ENCODE peak calls at places on chromosome 19, in ten cellular contexts. M is H9, F is HFFc6, I is hepatocyte, Q is A549, U is IMR-90, Z is adrenal gland, H is brain microvascular endothelial cell, W is lower leg skin, G is Calu3. K is an unnamed sample.

GRCh38 chr19:18996796-18997394 is 36.4 kb downstream of the SUGP2 start:
- DNase-seq in M (no peak), F (no peak), I (no peak), Q (no peak), U (no peak), Z (no peak), H (no peak), W (no peak), G (no peak), K (no peak)

GRCh38 chr19:51207747-51208146 is 17.1 kb upstream of the CD33 start:
- DNase-seq in M (no peak), F (no peak), I (no peak), Q (no peak), U (no peak), Z (no peak), H (no peak), W (no peak), G (no peak), K (no peak)

GRCh38 chr19:4326837-4327251 is 11.8 kb downstream of the STAP2 start:
- DNase-seq in M (peak), F (no peak), I (no peak), Q (no peak), U (no peak), Z (peak), H (no peak), W (no peak), G (no peak), K (peak)

GRCh38 chr19:11551603-11552235 is 7.3 kb downstream of the ELOF1 start:
- DNase-seq in M (peak), F (peak), I (no peak), Q (no peak), U (no peak), Z (no peak), H (no peak), W (no peak), G (peak), K (peak)

GRCh38 chr19:52956917-52957316 is 5.8 kb downstream of the ZNF816 start:
- DNase-seq in M (no peak), F (no peak), I (no peak), Q (no peak), U (no peak), Z (no peak), H (no peak), W (no peak), G (no peak), K (no peak)

GRCh38 chr19:5154129-5154798 is 185.4 kb downstream of the KDM4B start:
- DNase-seq in M (peak), F (no peak), I (peak), Q (peak), U (no peak), Z (peak), H (no peak), W (no peak), G (peak), K (peak)

GRCh38 chr19:4592445-4592844 is 33.0 kb upstream of the SEMA6B start:
- DNase-seq in M (no peak), F (no peak), I (no peak), Q (no peak), U (no peak), Z (no peak), H (no peak), W (no peak), G (no peak), K (no peak)

GRCh38 chr19:18294467-18294864 is 13.0 kb upstream of the JUND start:
- DNase-seq in M (peak), F (peak), I (no peak), Q (no peak), U (no peak), Z (peak), H (no peak), W (peak), G (no peak), K (no peak)

GRCh38 chr19:43634877-43635560 is 4.6 kb downstream of the CADM4 start:
- DNase-seq in M (peak), F (no peak), I (peak), Q (no peak), U (no peak), Z (peak), H (peak), W (no peak), G (no peak), K (peak)

GRCh38 chr19:46896076-46896794 is 35.4 kb downstream of the ARHGAP35 start:
- DNase-seq in M (no peak), F (no peak), I (no peak), Q (no peak), U (no peak), Z (no peak), H (no peak), W (no peak), G (no peak), K (no peak)

GRCh38 chr19:19602136-19602712 is 16.3 kb downstream of the PBX4 start:
- DNase-seq in M (no peak), F (no peak), I (no peak), Q (no peak), U (no peak), Z (no peak), H (no peak), W (no peak), G (no peak), K (no peak)

GRCh38 chr19:3360494-3361383 is 5.6 kb upstream of the NFIC start:
- DNase-seq in M (no peak), F (no peak), I (no peak), Q (no peak), U (no peak), Z (peak), H (no peak), W (peak), G (no peak), K (peak)

GRCh38 chr19:49981603-49982593 is 20.9 kb upstream of the SIGLEC11 start:
- DNase-seq in M (no peak), F (no peak), I (peak), Q (no peak), U (no peak), Z (no peak), H (no peak), W (no peak), G (no peak), K (no peak)

GRCh38 chr19:17420267-17420924 is 549 bp downstream of the MVB12A start:
- DNase-seq in M (peak), F (no peak), I (peak), Q (peak), U (no peak), Z (peak), H (no peak), W (peak), G (peak), K (peak)

GRCh38 chr19:37930416-37930815 is 23.4 kb downstream of the SIPA1L3 start:
- DNase-seq in M (no peak), F (no peak), I (no peak), Q (no peak), U (no peak), Z (no peak), H (peak), W (no peak), G (peak), K (no peak)

GRCh38 chr19:18672606-18673337 is 10.7 kb upstream of the CRTC1 start:
- DNase-seq in M (peak), F (no peak), I (no peak), Q (peak), U (peak), Z (no peak), H (no peak), W (no peak), G (no peak), K (no peak)

GRCh38 chr19:1646149-1646930 is 6.1 kb downstream of the TCF3 start:
- DNase-seq in M (no peak), F (no peak), I (no peak), Q (no peak), U (no peak), Z (no peak), H (no peak), W (no peak), G (no peak), K (no peak)

GRCh38 chr19:6210091-6210490 is 69.7 kb downstream of the MLLT1 start:
- DNase-seq in M (no peak), F (no peak), I (no peak), Q (no peak), U (no peak), Z (no peak), H (no peak), W (no peak), G (no peak), K (no peak)

GRCh38 chr19:8413593-8413923 is 453 bp downstream of the MARCHF2 start:
- DNase-seq in M (no peak), F (no peak), I (no peak), Q (no peak), U (no peak), Z (no peak), H (no peak), W (no peak), G (no peak), K (no peak)

GRCh38 chr19:56712609-56713008 is 41.1 kb upstream of the ZNF835 start:
- DNase-seq in M (no peak), F (no peak), I (no peak), Q (no peak), U (no peak), Z (no peak), H (no peak), W (no peak), G (no peak), K (no peak)

GRCh38 chr19:14061081-14061749 is 661 bp downstream of the PALM3 start:
- DNase-seq in M (no peak), F (no peak), I (peak), Q (no peak), U (no peak), Z (no peak), H (no peak), W (no peak), G (peak), K (no peak)

GRCh38 chr19:18519962-18520847 is 1.7 kb downstream of the ELL start:
- DNase-seq in M (peak), F (peak), I (peak), Q (peak), U (peak), Z (no peak), H (peak), W (peak), G (peak), K (peak)

GRCh38 chr19:33781996-33782395 is 14.7 kb upstream of the KCTD15 start:
- DNase-seq in M (no peak), F (no peak), I (no peak), Q (peak), U (peak), Z (no peak), H (peak), W (no peak), G (no peak), K (no peak)

DNA sequence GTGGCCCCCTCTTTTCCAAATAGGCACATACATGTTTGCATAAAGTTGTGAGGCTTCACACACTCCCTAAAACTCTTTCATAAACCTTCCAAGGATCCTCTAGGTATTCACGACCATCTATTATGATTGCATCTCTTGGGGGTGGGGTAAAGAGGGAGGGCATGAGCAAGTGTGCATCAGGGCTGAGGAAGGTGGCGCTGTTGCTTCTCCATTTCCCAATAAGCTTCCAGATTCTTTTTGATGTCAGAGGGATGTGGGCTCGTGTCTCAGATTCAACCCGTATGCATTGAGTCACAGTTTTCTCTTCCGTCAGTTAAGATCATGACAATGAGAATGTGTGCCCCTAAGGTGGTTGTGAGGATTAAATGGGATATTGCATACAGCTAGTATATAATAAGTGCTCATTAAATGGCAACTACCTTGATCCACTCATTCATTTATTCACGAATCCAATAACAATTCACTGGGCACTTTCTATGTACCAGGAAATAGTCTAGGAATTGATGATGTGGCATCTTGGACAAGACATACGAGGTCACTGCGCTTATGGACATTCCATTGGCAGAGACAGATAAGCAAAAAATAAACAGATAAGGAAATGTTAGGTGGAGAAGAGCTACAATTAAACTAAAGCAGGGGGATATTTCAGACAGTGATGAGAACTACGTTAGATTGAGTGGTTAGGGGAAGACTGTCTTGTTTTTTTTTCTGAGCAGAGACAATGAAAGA is 10.3 kb downstream of the CYP2B6 start:
- DNase-seq in M (no peak), F (no peak), I (no peak), Q (peak), U (no peak), Z (no peak), H (no peak), W (no peak), G (peak), K (no peak)
- TF ChIP-seq CTCF in M (peak), F (peak), I (no peak), Q (no peak), U (no peak), Z (no peak), H (no peak), W (no peak), G (no peak), K (no peak)

DNA sequence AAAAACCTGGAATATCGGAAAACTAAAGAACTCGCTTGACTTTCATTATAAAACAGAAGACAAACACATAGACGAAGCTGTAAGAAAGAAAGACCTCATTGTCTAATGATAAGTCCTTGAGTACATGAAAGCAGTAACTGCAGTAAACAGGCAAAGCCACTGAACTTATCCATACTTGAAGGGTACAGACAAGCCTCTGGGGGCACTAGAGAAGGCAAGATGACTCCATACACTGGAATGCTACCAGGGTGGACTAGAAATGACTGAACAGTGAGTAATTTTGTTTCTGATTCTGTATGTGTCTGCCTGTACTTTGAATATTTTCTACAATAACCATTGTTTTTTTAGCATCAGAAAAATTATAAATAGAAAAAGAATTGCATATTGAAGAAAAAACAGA is 507.9 kb downstream of the UQCRFS1 start:
- DNase-seq in M (no peak), F (peak), I (peak), Q (peak), U (peak), Z (no peak), H (peak), W (no peak), G (peak), K (no peak)
- TF ChIP-seq CTCF in M (peak), F (peak), I (peak), Q (no peak), U (peak), Z (no peak), H (peak), W (no peak), G (peak), K (peak)

DNA sequence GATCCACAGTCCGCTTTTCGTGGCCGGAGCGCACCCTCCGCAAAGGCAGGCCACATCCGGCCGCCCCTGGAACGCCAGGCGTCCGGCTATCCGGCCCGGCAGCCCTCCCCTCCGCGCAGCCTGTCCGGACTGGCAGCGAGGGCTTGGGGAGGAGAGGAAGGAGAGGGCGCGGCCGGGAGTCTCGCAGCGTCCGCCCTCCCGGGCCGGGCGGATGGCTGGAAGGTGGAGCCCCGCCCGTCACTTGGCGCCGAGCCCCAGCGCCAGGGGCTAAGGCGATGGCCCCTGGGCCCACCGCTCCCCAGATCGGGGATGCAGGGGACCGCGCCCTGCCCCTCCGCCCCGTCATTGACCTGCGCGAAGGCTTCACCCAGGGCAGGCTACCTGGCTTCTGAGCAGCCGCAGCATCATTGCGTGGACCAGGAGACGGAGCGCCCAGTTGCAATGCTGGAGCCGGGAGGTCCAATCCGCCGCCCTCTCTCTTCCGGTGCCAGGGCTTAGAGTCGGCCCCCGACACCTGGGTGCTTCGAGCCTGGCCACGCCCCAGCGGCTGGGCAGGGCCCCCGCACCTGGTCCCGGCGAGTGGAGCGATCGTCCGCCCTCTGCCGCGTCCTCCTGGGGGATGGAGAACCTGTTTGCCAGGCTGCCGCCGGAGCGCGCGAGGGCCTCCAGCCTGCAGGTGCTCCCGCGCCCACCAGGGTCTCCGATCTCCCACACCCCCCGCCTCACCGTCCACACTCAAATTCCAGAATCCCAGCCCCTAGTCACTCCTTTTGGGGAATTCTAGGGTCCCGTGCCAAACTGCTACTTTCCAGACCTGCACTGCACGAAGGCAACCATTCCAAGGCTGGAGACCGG is at the start of gene FUT1:
- DNase-seq in M (peak), F (no peak), I (peak), Q (no peak), U (no peak), Z (peak), H (no peak), W (no peak), G (peak), K (peak)
- TF ChIP-seq CTCF in M (peak), F (no peak), I (no peak), Q (no peak), U (no peak), Z (no peak), H (peak), W (no peak), G (peak), K (peak)

GRCh38 chr19:15418588-15419412 is at the start of gene AKAP8L:
- DNase-seq in M (peak), F (peak), I (peak), Q (peak), U (peak), Z (peak), H (peak), W (peak), G (peak), K (peak)

GRCh38 chr19:15418112-15418587 is 638 bp downstream of the AKAP8L start:
- DNase-seq in M (no peak), F (no peak), I (peak), Q (no peak), U (no peak), Z (no peak), H (peak), W (no peak), G (no peak), K (no peak)

GRCh38 chr19:15417699-15418098 is 1.1 kb downstream of the AKAP8L start:
- DNase-seq in M (no peak), F (no peak), I (no peak), Q (no peak), U (no peak), Z (no peak), H (no peak), W (no peak), G (no peak), K (peak)

DNA sequence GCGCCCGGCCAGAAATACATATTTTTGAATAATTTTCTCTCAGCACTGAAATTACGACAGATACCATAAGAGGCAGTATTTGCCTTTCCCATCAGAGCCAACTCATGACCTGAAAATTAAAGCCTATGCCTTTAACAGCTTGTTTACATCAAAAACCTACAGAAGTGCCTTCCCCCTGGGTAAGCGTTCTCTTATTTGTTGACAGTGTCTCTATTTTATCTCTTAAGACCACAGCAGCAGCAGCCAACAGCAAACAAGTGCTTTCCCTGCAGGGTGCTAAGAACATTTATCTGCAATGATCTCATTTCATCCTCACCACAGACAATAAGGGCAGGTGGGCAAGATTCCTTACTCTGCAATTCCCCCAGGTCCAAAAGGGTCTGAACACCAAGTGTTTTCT is 6.0 kb downstream of the AKAP8L start:
- DNase-seq in M (no peak), F (no peak), I (peak), Q (no peak), U (no peak), Z (no peak), H (no peak), W (no peak), G (no peak), K (no peak)
- TF ChIP-seq CTCF in M (no peak), F (no peak), I (peak), Q (no peak), U (peak), Z (no peak), H (no peak), W (no peak), G (no peak), K (no peak)